ENCODE peak calls at places on chromosomes 11 and 22, in ten cellular contexts. N, J, E, O, M, H, K, L, T and B are unnamed samples.

GRCh38 chr22:40534379-40535188 is 101.9 kb downstream of the MRTFA start:
- DNase-seq in J (no peak), E (no peak), M (no peak), K (peak), H (no peak), O (no peak), N (no peak), L (no peak), T (no peak), B (no peak)

GRCh38 chr11:10990160-10990559 is 132.3 kb upstream of the ZBED5 start:
- DNase-seq in H (no peak), J (no peak), M (no peak), T (no peak), L (no peak), E (no peak), N (no peak), K (no peak), O (no peak), B (no peak)

GRCh38 chr22:38314992-38315800 is 2.0 kb downstream of the CSNK1E start:
- DNase-seq in J (no peak), E (no peak), T (peak), O (peak), N (no peak), H (no peak), L (no peak), M (no peak), K (peak), B (no peak)

GRCh38 chr22:30474683-30475424 is 3.0 kb upstream of the SEC14L3 start:
- DNase-seq in E (no peak), O (peak), J (peak), H (no peak), K (no peak), M (no peak), L (peak), N (no peak), T (no peak), B (no peak)

GRCh38 chr11:67154726-67155125 is 35.7 kb downstream of the KDM2A start:
- DNase-seq in E (no peak), K (no peak), N (no peak), M (no peak), T (no peak), O (no peak), L (no peak), J (no peak), H (no peak), B (no peak)

GRCh38 chr11:31437742-31438435 is 68.2 kb downstream of the DNAJC24 start:
- DNase-seq in K (peak), E (no peak), J (no peak), O (no peak), L (no peak), N (peak), H (no peak), T (no peak), M (no peak), B (no peak)

GRCh38 chr11:87430821-87431220 is 393.1 kb downstream of the TMEM135 start:
- DNase-seq in O (no peak), K (no peak), E (no peak), M (no peak), H (no peak), L (no peak), J (no peak), N (no peak), T (no peak), B (no peak)

GRCh38 chr22:21080435-21081137 is 34.8 kb downstream of the LRRC74B start:
- DNase-seq in E (no peak), O (no peak), M (no peak), K (no peak), H (no peak), J (no peak), T (no peak), N (no peak), L (no peak), B (no peak)

GRCh38 chr11:109422755-109423113 is 744 bp downstream of the C11orf87 start:
- DNase-seq in L (no peak), J (no peak), O (peak), M (no peak), E (no peak), T (no peak), K (peak), H (no peak), N (no peak), B (no peak)

GRCh38 chr22:28891156-28891733 is 7.9 kb downstream of the ZNRF3 start:
- DNase-seq in O (no peak), J (no peak), T (no peak), N (no peak), K (no peak), M (no peak), E (no peak), L (no peak), H (no peak), B (no peak)

GRCh38 chr11:128620306-128621175 is 33.2 kb upstream of the ETS1 start:
- DNase-seq in L (no peak), K (no peak), M (no peak), N (no peak), J (no peak), O (no peak), E (no peak), H (no peak), T (no peak), B (no peak)

GRCh38 chr22:46815132-46815531 is 52.7 kb downstream of the TBC1D22A start:
- DNase-seq in M (peak), O (no peak), N (no peak), E (no peak), T (no peak), L (no peak), J (no peak), K (no peak), H (no peak), B (no peak)

GRCh38 chr11:76742912-76743311 is 40.2 kb upstream of the TSKU start:
- DNase-seq in K (no peak), N (peak), E (no peak), L (no peak), H (no peak), O (no peak), T (no peak), J (no peak), M (no peak), B (no peak)

GRCh38 chr11:4032097-4032496 is 62.5 kb upstream of the RRM1 start:
- DNase-seq in H (no peak), T (no peak), J (no peak), M (no peak), O (no peak), L (no peak), E (no peak), K (no peak), N (no peak), B (no peak)

GRCh38 chr11:1746516-1746931 is 3.9 kb downstream of the IFITM10 start:
- DNase-seq in T (no peak), H (no peak), E (no peak), M (no peak), K (no peak), N (no peak), L (no peak), O (no peak), J (no peak), B (no peak)

GRCh38 chr22:35418088-35418487 is 18.1 kb downstream of the MCM5 start:
- DNase-seq in O (no peak), H (no peak), J (no peak), E (no peak), M (no peak), N (no peak), K (no peak), L (no peak), T (no peak), B (no peak)

GRCh38 chr22:37985751-37986281 is 1.5 kb upstream of the SOX10 start:
- DNase-seq in T (no peak), J (no peak), M (no peak), O (no peak), N (no peak), K (no peak), L (no peak), H (no peak), E (no peak), B (no peak)

GRCh38 chr11:67347964-67348749 is 5.2 kb downstream of the POLD4 start:
- DNase-seq in T (no peak), K (peak), N (no peak), O (no peak), H (no peak), E (no peak), J (no peak), L (no peak), M (no peak), B (no peak)

GRCh38 chr22:28978158-28978557 is 83.5 kb downstream of the C22orf31 start:
- DNase-seq in K (peak), J (no peak), M (no peak), O (no peak), N (no peak), L (no peak), T (no peak), H (no peak), E (no peak), B (no peak)

GRCh38 chr11:68965901-68966868 is 14.6 kb downstream of the MRGPRD start:
- DNase-seq in L (no peak), K (no peak), T (no peak), M (no peak), O (no peak), H (no peak), E (no peak), J (no peak), N (no peak), B (no peak)

GRCh38 chr22:50146440-50147228 is 23.9 kb upstream of the PANX2 start:
- DNase-seq in J (no peak), N (no peak), L (peak), M (peak), E (peak), H (no peak), K (peak), T (no peak), O (no peak), B (no peak)